ENCODE peak calls at places on chromosomes 3 and 15, in four cellular contexts. U, H, N and T are unnamed samples.

GRCh38 chr3:29092348-29092747 is 188.5 kb upstream of the RBMS3 start:
- DNase-seq in U (no peak), H (no peak), N (no peak), T (no peak)

GRCh38 chr3:74445541-74445940 is 168.9 kb downstream of the CNTN3 start:
- DNase-seq in U (no peak), H (no peak), N (no peak), T (no peak)

GRCh38 chr3:188482929-188483328 is 329.0 kb downstream of the LPP start:
- DNase-seq in U (no peak), H (no peak), N (no peak), T (no peak)

GRCh38 chr15:53586815-53587214 is 172.6 kb downstream of the WDR72 start:
- DNase-seq in U (peak), H (peak), N (no peak), T (no peak)

GRCh38 chr15:44426975-44427755 is at the start of gene CTDSPL2:
- DNase-seq in U (peak), H (peak), N (peak), T (peak)

GRCh38 chr3:60301142-60301541 is 950.1 kb downstream of the FHIT start:
- DNase-seq in U (no peak), H (no peak), N (peak), T (no peak)

GRCh38 chr3:17129550-17129949 is 244.8 kb downstream of the PLCL2 start:
- DNase-seq in U (no peak), H (no peak), N (no peak), T (no peak)

GRCh38 chr3:121855555-121855954 is 20.5 kb downstream of the EAF2 start:
- DNase-seq in U (no peak), H (no peak), N (peak), T (no peak)

GRCh38 chr3:162632672-162633071 is 1136.1 kb downstream of the OTOL1 start:
- DNase-seq in U (no peak), H (no peak), N (peak), T (no peak)

DNA sequence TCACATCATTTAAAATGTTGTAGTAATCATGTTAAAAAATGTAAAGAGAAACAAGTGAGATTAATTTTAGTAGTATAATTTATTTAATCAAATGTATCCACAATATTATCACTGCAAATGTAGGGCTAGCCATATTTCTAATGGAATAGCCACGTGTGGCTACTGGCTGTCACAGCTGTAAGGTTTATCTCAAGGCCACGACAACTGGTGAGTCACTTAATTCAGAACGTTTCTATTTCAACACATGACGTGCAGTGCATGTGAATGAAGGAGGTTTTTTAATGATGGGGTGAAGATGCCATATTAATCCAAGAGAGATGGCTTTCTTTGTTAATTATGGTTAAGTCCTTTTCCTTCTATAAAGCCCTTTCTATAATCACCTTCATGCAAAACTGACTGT is 212.0 kb downstream of the FEZF2 start:
- DNase-seq in U (no peak), H (no peak), N (peak), T (no peak)
- TF ChIP-seq CTCF in U (no peak), H (no peak), N (no peak), T (no peak)

GRCh38 chr3:14344351-14344750 is 58.1 kb upstream of the SLC6A6 start:
- DNase-seq in U (no peak), H (no peak), N (no peak), T (no peak)
- TF ChIP-seq CTCF in U (no peak), H (no peak), N (no peak), T (no peak)

GRCh38 chr3:27253831-27254230 is 115.4 kb downstream of the NEK10 start:
- DNase-seq in U (peak), H (peak), N (peak), T (no peak)
- TF ChIP-seq CTCF in U (no peak), H (peak), N (peak), T (peak)

GRCh38 chr3:115861166-115861733 is 237.9 kb downstream of the GAP43 start:
- DNase-seq in U (no peak), H (no peak), N (no peak), T (no peak)
- TF ChIP-seq CTCF in U (no peak), H (no peak), N (no peak), T (peak)

GRCh38 chr3:42518800-42519567 is 16.5 kb downstream of the VIPR1 start:
- DNase-seq in U (no peak), H (peak), N (no peak), T (no peak)
- TF ChIP-seq CTCF in U (peak), H (no peak), N (peak), T (peak)

GRCh38 chr15:63277893-63278505 is 594 bp downstream of the APH1B start:
- DNase-seq in U (no peak), H (no peak), N (no peak), T (no peak)
- TF ChIP-seq CTCF in U (no peak), H (no peak), N (no peak), T (no peak)

DNA sequence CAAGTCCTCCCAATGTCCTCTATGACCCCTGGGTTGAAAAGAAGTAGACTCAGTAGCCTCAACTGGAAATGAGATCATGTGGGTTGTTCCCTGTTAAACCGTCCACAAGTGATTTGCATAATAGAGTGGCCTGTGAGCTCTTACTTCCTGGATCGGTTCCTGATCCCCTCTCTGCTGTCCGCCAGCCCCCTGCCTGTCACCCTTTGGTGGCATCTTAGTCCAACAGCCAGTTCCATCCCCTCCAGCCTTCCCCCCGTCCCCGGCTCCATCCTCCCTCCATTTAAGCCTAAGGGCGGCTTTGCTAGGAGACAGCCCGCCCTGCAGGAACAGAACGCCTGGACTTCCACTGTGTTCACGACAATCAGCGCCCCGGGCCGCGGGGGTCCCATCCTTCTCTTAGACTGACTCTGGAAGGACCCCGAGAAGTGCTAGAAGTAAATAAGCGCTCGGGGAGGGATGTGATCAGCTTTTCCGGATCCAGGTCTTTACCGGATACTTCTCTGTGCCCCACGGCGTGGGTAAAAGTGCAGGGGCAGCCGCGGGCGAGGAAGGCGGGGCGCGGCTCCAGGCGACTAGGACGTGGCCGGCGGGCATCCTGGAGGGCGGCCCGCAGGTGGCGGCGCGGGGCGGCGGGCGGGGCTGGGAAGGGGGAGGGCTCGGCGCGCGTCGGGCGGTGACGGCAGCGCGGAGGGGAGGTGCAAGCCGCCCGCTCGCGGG is 51.2 kb upstream of the ULK4 start:
- DNase-seq in U (peak), H (peak), N (peak), T (no peak)
- TF ChIP-seq CTCF in U (no peak), H (no peak), N (no peak), T (no peak)

GRCh38 chr3:173993299-173993698 is 595.8 kb downstream of the NLGN1 start:
- DNase-seq in U (no peak), H (no peak), N (peak), T (no peak)
- TF ChIP-seq CTCF in U (no peak), H (no peak), N (peak), T (peak)

GRCh38 chr3:46731795-46732194 is 14.1 kb upstream of the PRSS50 start:
- DNase-seq in U (no peak), H (no peak), N (no peak), T (no peak)

GRCh38 chr3:46734773-46735172 is 17.1 kb upstream of the PRSS50 start:
- DNase-seq in U (no peak), H (no peak), N (no peak), T (no peak)

GRCh38 chr3:46730819-46731218 is 13.2 kb upstream of the PRSS50 start:
- DNase-seq in U (no peak), H (no peak), N (no peak), T (no peak)

GRCh38 chr3:46736006-46736872 is 18.6 kb upstream of the PRSS50 start:
- DNase-seq in U (no peak), H (no peak), N (no peak), T (no peak)

GRCh38 chr3:46733026-46733800 is 15.5 kb upstream of the PRSS50 start:
- DNase-seq in U (no peak), H (no peak), N (peak), T (no peak)
- TF ChIP-seq CTCF in U (no peak), H (no peak), N (peak), T (peak)

GRCh38 chr3:144496116-144496835 is 524.7 kb downstream of the DIPK2A start:
- DNase-seq in U (no peak), H (no peak), N (no peak), T (no peak)

GRCh38 chr3:144488927-144489326 is 517.3 kb downstream of the DIPK2A start:
- DNase-seq in U (no peak), H (no peak), N (no peak), T (no peak)

GRCh38 chr3:144491333-144491732 is 519.7 kb downstream of the DIPK2A start:
- DNase-seq in U (no peak), H (no peak), N (no peak), T (no peak)
- TF ChIP-seq CTCF in U (no peak), H (no peak), N (no peak), T (no peak)